ENCODE peak calls at places on chromosomes 16 and 17, in seven cellular contexts. K is IMR-90, P is MM.1S, O is colonic mucosa, I is neural progenitor cell, W is adipocyte, B is GM23248. L is an unnamed sample. For H3K9me3 and H3K36me3, the result is how much of the 10 kb centered on the place peaks cover.

GRCh38 chr17:74519951-74520553 is 11.2 kb downstream of the CD300LB start:
- DNase-seq in K (no peak), P (no peak), O (peak), I (no peak), W (no peak), B (no peak), L (no peak)

GRCh38 chr17:45227101-45227591 is 5.5 kb downstream of the FMNL1 start:
- DNase-seq in K (no peak), P (peak), O (peak), I (no peak), W (no peak), B (peak), L (no peak)

GRCh38 chr16:57606847-57607501 is 21.5 kb upstream of the ADGRG1 start:
- DNase-seq in K (no peak), P (no peak), O (peak), I (no peak), W (no peak), B (no peak), L (peak)

GRCh38 chr16:1729026-1729425 is 23.0 kb downstream of the MAPK8IP3 start:
- DNase-seq in K (no peak), P (no peak), O (no peak), I (no peak), W (no peak), B (no peak), L (no peak)

GRCh38 chr17:43584666-43585102 is 38.5 kb upstream of the ETV4 start:
- DNase-seq in K (peak), P (no peak), O (no peak), I (no peak), W (peak), B (peak), L (no peak)

GRCh38 chr17:34974794-34975428 is 5.4 kb upstream of the LIG3 start:
- DNase-seq in K (no peak), P (no peak), O (no peak), I (no peak), W (no peak), B (no peak), L (no peak)

GRCh38 chr17:43549496-43549895 is 3.4 kb upstream of the ETV4 start:
- DNase-seq in K (no peak), P (no peak), O (no peak), I (no peak), W (no peak), B (no peak), L (peak)

GRCh38 chr17:72380737-72381136 is 259.9 kb downstream of the SOX9 start:
- DNase-seq in K (no peak), P (peak), O (no peak), I (no peak), W (no peak), B (no peak), L (no peak)

GRCh38 chr16:54952195-54952594 is 21.5 kb downstream of the IRX5 start:
- DNase-seq in K (no peak), P (no peak), O (no peak), I (no peak), W (no peak), B (peak), L (no peak)

GRCh38 chr16:59324462-59324861 is 590.3 kb upstream of the GOT2 start:
- DNase-seq in K (peak), P (no peak), O (no peak), I (no peak), W (no peak), B (no peak), L (no peak)

GRCh38 chr16:9119795-9120194 is 28.4 kb downstream of the HAPSTR1 start:
- DNase-seq in K (peak), P (no peak), O (no peak), I (no peak), W (peak), B (peak), L (no peak)

DNA sequence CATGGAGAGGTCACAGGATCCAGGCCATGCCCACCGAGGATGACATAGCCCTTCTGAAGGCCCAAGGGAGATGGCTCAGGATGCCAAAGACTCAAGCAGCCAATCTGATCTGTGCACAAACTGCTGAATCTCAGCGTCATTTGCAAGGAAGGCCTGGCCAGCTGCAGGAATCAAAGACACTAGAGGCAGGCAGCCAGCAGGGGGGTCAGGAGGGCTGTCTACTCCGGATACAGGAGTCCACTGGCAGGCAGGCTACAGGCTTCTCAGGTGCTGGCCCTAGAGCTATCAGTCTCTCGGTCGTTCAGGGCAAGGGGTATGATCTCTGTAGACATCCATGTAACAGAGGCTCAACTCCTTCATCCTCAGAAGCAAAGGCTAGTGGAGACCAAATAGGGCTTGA is 1735.3 kb downstream of the TP53TG3F start:
- DNase-seq in K (no peak), P (no peak), O (no peak), I (no peak), W (no peak), B (no peak), L (no peak)
- H3K9me3 ChIP-seq in K (under half), P (under half), O (under half), I (under half), W (under half), B (under half), L (half or more)

GRCh38 chr16:88527937-88528743 is 42.1 kb upstream of the ZC3H18 start:
- DNase-seq in K (no peak), P (no peak), O (no peak), I (no peak), W (no peak), B (no peak), L (no peak)
- H3K9ac ChIP-seq in K (no peak), P (no peak), O (no peak), I (no peak), W (no peak), B (no peak), L (no peak)

DNA sequence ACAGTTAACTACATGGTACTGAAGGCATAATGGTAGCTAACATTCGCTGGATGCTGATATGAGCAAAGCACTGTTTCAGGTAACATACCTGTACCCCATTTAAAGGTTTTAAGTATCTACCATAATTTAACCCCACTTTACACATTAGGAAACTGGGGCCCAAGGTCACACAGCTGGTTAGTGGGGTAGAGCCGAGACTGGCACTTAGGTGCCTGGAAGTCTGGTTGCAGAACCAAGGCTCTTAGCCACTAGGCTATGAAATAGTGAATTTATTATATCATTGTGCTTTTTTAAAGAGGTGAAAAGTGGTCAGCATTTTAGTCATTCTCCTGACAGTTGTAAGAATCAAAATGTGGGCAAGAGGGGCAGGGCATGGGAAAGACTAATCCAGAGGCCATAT is 25.2 kb downstream of the SIAH1 start:
- DNase-seq in K (no peak), P (no peak), O (no peak), I (no peak), W (no peak), B (no peak), L (no peak)
- H3K36me3 ChIP-seq in K (under half), P (under half), O (under half), I (under half), W (under half), B (under half), L (half or more)

DNA sequence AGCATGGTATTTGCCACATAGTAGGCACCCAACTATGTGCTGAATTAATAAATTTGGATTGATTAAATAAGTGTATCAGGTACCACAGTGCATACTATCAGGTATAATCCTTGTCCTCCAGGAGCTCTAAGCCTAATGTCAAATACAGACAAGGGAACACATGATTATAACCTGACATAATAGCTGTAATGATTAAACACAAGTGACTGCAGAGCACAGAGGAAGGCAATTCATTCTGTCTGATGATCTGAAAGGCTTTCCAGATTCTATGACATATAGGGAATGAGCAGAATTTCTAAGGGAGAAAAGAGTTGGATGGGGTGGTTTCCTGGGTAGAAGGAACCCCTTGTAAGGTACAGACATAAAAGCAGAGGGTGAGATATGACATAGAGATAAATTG is 273.5 kb downstream of the KIF2B start:
- DNase-seq in K (no peak), P (no peak), O (no peak), I (no peak), W (no peak), B (no peak), L (no peak)
- H3K9me3 ChIP-seq in K (under half), P (under half), O (under half), I (under half), W (under half), B (under half), L (under half)

GRCh38 chr17:80443916-80444708 is 29.1 kb downstream of the ENDOV start:
- DNase-seq in K (no peak), P (no peak), O (no peak), I (peak), W (no peak), B (no peak), L (peak)

GRCh38 chr17:80449194-80449929 is 27.0 kb downstream of the NPTX1 start:
- DNase-seq in K (no peak), P (no peak), O (no peak), I (no peak), W (no peak), B (no peak), L (no peak)

GRCh38 chr17:80445152-80446110 is 30.5 kb downstream of the ENDOV start:
- DNase-seq in K (no peak), P (no peak), O (no peak), I (no peak), W (no peak), B (no peak), L (no peak)

GRCh38 chr17:80447790-80448189 is 28.6 kb downstream of the NPTX1 start:
- DNase-seq in K (no peak), P (no peak), O (no peak), I (no peak), W (no peak), B (no peak), L (no peak)

DNA sequence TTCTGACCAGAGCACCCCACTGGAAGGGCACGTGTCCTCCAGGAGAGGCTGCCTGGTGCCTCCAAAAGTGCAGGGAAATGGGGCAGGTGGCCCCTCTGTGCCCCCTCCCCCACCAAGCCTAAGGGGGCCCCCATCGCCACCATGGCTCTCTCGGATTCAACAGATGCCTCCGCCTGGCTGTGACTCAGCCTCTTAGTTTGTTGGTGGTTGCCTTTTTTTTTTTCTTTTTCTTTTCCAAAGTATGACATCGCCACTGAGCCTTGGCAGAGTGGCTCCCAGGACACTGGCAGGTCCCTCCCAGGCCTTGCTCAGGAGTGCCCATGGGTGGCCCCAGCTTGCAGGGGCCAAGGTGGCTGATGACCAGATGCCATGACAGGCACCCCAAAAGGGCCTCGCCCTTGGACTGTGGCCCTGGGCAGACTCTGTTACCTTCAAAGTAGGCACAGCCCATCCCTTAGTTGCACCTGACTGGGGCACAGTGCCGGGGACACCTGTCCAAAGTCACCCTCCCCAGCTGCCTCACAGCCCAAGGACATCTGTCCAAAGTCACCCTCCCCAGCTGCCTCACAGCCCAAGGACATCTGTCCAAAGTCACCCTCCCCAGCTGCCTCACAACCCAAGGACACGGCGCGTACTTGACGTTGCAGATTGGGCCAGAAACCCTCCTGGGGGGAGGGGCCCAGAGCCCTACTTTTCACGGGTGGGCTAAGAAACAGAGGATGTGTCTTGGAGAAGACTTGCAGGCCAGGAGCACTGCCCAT is 29.6 kb downstream of the NPTX1 start:
- DNase-seq in K (peak), P (no peak), O (no peak), I (no peak), W (peak), B (peak), L (no peak)
- H3K9ac ChIP-seq in K (no peak), P (no peak), O (no peak), I (no peak), W (no peak), B (no peak), L (no peak)

GRCh38 chr17:56150631-56151030 is 2.6 kb upstream of the ANKFN1 start:
- DNase-seq in K (no peak), P (no peak), O (no peak), I (no peak), W (no peak), B (no peak), L (no peak)
- H3K36me3 ChIP-seq in K (under half), P (under half), O (under half), I (under half), W (under half), B (under half), L (under half)

DNA sequence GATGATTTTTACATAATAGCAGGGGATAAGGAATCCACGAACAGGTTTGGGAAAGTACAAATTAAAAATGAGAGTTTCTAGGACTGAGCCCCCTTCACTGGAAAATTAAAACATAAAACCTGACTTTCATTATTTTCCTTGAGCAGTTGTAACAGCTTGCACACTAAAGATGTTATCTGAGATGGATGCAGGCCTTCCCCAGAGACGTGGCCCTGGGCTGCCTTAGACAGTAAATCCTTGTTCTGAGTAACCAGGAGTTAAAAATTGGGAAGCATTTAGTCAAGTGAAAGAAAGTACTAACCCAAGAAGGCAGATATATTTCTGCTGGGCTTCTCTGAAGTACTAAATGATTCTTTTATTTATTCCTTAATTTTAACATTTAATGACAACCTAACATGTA is 432.2 kb upstream of the KIF2B start:
- DNase-seq in K (no peak), P (no peak), O (no peak), I (no peak), W (no peak), B (no peak), L (no peak)
- H3K9me3 ChIP-seq in K (under half), P (under half), O (under half), I (under half), W (under half), B (under half), L (under half)

GRCh38 chr17:76449126-76449525 is 3.8 kb downstream of the UBE2O start:
- DNase-seq in K (no peak), P (no peak), O (no peak), I (no peak), W (no peak), B (no peak), L (no peak)

GRCh38 chr17:76444518-76445311 is 8.2 kb downstream of the UBE2O start:
- DNase-seq in K (peak), P (no peak), O (no peak), I (no peak), W (peak), B (peak), L (peak)

GRCh38 chr17:76446449-76447231 is 6.3 kb downstream of the UBE2O start:
- DNase-seq in K (peak), P (no peak), O (no peak), I (no peak), W (peak), B (peak), L (peak)

GRCh38 chr17:76445697-76446448 is 7.1 kb downstream of the UBE2O start:
- DNase-seq in K (no peak), P (no peak), O (no peak), I (no peak), W (peak), B (no peak), L (peak)

DNA sequence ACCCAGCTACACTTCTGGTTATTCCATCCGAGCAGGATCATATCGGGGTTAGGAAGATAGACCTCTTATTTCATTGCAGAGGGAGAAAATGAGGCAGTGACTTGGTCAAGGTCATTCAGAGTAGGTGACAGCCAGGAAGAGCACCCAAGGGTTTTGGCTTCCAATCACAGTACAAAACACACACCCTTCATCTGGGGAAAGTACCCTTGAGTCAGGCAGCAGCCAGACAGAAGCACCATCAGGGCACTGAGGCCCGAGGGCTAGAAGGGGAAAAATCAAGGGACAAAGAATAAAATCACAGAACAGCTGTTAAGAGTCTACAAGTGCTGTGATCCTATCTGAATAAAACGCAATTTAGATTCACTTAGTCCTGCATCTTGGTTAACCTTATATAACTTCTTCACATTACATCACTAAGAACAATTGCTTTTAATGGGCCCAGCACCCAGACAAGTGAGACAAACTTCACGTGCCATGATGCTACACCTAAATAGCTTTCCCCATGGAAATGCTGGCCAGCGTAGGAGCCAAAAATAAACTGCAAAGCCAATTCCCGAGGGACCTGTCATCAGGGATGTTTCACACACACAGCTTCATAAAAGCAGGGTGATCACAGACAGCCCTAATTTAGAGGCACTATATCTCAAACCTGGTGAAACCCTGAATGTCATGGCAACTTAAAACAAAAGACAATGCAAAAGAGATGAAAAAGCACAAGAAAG is 4.9 kb downstream of the UBE2O start:
- DNase-seq in K (peak), P (no peak), O (no peak), I (no peak), W (no peak), B (peak), L (no peak)
- H3K9ac ChIP-seq in K (no peak), P (no peak), O (no peak), I (no peak), W (no peak), B (no peak), L (no peak)

GRCh38 chr16:67661101-67661661 is 421 bp downstream of the PARD6A start:
- DNase-seq in K (peak), P (peak), O (no peak), I (peak), W (peak), B (peak), L (peak)
- H3K36me3 ChIP-seq in K (under half), P (under half), O (under half), I (under half), W (under half), B (under half), L (under half)

DNA sequence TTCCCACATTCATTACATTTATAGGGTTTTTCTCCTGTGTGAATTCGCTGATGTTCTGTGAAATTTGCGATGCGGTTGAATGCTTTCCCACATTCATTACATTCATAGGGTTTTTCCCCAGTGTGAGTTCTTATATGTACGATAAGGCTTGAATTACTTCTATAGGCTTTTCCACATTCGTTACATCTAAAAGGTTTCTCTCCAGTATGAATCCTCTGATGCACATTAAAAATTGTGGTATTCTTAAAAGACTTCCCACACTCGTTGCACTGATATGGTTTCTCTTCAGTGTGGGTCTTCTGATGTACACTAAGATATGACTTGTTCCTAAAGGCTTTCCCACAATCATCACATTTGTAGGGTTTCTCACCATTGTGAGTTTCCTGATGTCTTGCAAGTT is 30.4 kb downstream of the ZNF624 start:
- DNase-seq in K (no peak), P (no peak), O (no peak), I (no peak), W (no peak), B (no peak), L (no peak)
- H3K9me3 ChIP-seq in K (half or more), P (under half), O (under half), I (under half), W (half or more), B (under half), L (half or more)